ENCODE peak calls at places on chromosomes 7 and 10, in eight cellular contexts. C, E, S, M, B, I, L and Z are unnamed samples.

GRCh38 chr10:77649333-77650331 is 12.0 kb upstream of the KCNMA1 start:
- DNase-seq in C (no peak), E (no peak), S (no peak), M (no peak), B (no peak), I (no peak), L (peak), Z (no peak)

GRCh38 chr10:122142652-122143237 is 128.4 kb upstream of the BTBD16 start:
- DNase-seq in C (no peak), E (no peak), S (no peak), M (no peak), B (no peak), I (no peak), L (peak), Z (no peak)

GRCh38 chr10:2964632-2965296 is 102.6 kb upstream of the PFKP start:
- DNase-seq in C (no peak), E (no peak), S (no peak), M (no peak), B (no peak), I (no peak), L (no peak), Z (no peak)

GRCh38 chr7:102064361-102065025 is 222.2 kb upstream of the SH2B2 start:
- DNase-seq in C (peak), E (peak), S (peak), M (no peak), B (no peak), I (no peak), L (no peak), Z (peak)

GRCh38 chr7:632831-633210 is 93.7 kb upstream of the DNAAF5 start:
- DNase-seq in C (no peak), E (no peak), S (no peak), M (no peak), B (no peak), I (no peak), L (no peak), Z (no peak)

GRCh38 chr7:46139079-46139478 is 218.0 kb upstream of the IGFBP3 start:
- DNase-seq in C (no peak), E (no peak), S (peak), M (no peak), B (no peak), I (no peak), L (no peak), Z (peak)

GRCh38 chr10:62637249-62638061 is 167.1 kb upstream of the ADO start:
- DNase-seq in C (no peak), E (peak), S (peak), M (no peak), B (no peak), I (no peak), L (no peak), Z (no peak)

GRCh38 chr7:83118347-83119001 is 44.2 kb downstream of the PCLO start:
- DNase-seq in C (no peak), E (no peak), S (no peak), M (no peak), B (no peak), I (no peak), L (no peak), Z (no peak)

GRCh38 chr10:86599729-86600128 is 54.6 kb upstream of the OPN4 start:
- DNase-seq in C (no peak), E (peak), S (no peak), M (no peak), B (no peak), I (no peak), L (no peak), Z (peak)

GRCh38 chr7:98178321-98178720 is 32.9 kb upstream of the BHLHA15 start:
- DNase-seq in C (peak), E (no peak), S (no peak), M (no peak), B (no peak), I (no peak), L (peak), Z (no peak)

GRCh38 chr7:79272066-79272669 is 181.3 kb downstream of the MAGI2 start:
- DNase-seq in C (no peak), E (no peak), S (peak), M (no peak), B (no peak), I (peak), L (no peak), Z (no peak)

GRCh38 chr7:105013283-105013817 is 655 bp upstream of the KMT2E start:
- DNase-seq in C (peak), E (peak), S (peak), M (peak), B (peak), I (peak), L (peak), Z (peak)

GRCh38 chr7:105015631-105015965 is 1.6 kb downstream of the KMT2E start:
- DNase-seq in C (no peak), E (peak), S (peak), M (no peak), B (no peak), I (no peak), L (no peak), Z (no peak)

GRCh38 chr7:105014725-105015630 is 973 bp downstream of the KMT2E start:
- DNase-seq in C (peak), E (peak), S (peak), M (peak), B (no peak), I (no peak), L (no peak), Z (no peak)

GRCh38 chr7:105012503-105013282 is 1.3 kb upstream of the KMT2E start:
- DNase-seq in C (peak), E (peak), S (peak), M (peak), B (peak), I (peak), L (peak), Z (peak)

DNA sequence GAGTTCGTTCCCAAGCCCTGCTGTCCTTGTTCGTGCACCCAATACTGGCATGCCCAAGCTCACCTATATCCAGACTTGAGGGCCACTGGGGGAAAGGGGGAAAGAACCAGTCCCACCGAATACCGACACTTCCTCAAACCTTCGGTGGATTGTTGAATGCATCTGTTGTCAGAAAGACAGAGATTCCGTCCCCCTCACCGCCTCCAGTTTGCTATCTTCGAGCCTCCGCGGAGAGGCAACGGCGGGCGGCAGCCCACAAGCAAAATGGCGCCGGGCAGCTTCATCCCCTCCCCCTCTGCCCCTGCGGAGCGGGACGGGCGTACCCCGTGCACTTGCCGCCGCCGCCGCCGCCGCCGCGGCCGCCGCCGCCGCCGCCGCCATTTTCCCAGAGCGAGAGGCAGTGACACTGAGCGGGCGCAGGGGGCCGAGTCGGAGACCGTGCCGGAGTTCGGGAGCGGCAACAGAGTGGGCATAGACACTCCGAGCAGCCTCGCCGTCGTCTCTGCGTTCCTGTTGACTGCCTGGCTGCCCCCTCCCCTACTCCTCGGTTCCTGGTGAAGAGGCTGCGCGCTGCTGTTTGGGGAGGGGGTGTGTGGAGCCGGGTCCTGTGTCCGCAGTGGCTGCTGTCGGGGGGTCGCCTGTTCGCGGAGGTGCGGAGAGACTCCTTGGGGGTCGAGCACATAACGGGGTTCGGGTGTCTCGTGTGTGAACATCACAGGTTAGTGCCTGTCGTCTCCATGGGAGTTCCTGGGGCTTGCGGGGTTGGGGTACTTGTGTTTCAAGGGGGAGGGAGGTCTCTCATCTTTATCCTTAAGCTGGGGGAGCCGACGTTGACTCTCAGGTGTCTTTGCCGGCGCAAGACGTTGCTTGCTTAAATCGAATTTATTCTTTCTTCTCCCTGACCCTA is at the start of gene KMT2E:
- DNase-seq in C (peak), E (peak), S (peak), M (peak), B (peak), I (peak), L (peak), Z (no peak)
- TF ChIP-seq POLR2A in C (peak), E (no peak), S (no peak), M (peak), B (peak), I (peak), L (no peak), Z (peak)

GRCh38 chr7:75945297-75946168 is 30.6 kb downstream of the POR start:
- DNase-seq in C (peak), E (no peak), S (peak), M (no peak), B (no peak), I (no peak), L (no peak), Z (no peak)
- TF ChIP-seq POLR2A in C (no peak), E (no peak), S (no peak), M (no peak), B (no peak), I (no peak), L (no peak), Z (no peak)

GRCh38 chr7:74583630-74584029 is 73.9 kb upstream of the GTF2I start:
- DNase-seq in C (no peak), E (no peak), S (no peak), M (no peak), B (no peak), I (no peak), L (no peak), Z (no peak)

GRCh38 chr7:74575811-74576210 is 81.7 kb upstream of the GTF2I start:
- DNase-seq in C (no peak), E (no peak), S (no peak), M (no peak), B (no peak), I (no peak), L (no peak), Z (no peak)

GRCh38 chr7:74581916-74582440 is 75.5 kb upstream of the GTF2I start:
- DNase-seq in C (no peak), E (no peak), S (no peak), M (no peak), B (no peak), I (no peak), L (peak), Z (no peak)

GRCh38 chr7:74582447-74583039 is 75.0 kb upstream of the GTF2I start:
- DNase-seq in C (no peak), E (no peak), S (no peak), M (no peak), B (no peak), I (no peak), L (no peak), Z (no peak)

DNA sequence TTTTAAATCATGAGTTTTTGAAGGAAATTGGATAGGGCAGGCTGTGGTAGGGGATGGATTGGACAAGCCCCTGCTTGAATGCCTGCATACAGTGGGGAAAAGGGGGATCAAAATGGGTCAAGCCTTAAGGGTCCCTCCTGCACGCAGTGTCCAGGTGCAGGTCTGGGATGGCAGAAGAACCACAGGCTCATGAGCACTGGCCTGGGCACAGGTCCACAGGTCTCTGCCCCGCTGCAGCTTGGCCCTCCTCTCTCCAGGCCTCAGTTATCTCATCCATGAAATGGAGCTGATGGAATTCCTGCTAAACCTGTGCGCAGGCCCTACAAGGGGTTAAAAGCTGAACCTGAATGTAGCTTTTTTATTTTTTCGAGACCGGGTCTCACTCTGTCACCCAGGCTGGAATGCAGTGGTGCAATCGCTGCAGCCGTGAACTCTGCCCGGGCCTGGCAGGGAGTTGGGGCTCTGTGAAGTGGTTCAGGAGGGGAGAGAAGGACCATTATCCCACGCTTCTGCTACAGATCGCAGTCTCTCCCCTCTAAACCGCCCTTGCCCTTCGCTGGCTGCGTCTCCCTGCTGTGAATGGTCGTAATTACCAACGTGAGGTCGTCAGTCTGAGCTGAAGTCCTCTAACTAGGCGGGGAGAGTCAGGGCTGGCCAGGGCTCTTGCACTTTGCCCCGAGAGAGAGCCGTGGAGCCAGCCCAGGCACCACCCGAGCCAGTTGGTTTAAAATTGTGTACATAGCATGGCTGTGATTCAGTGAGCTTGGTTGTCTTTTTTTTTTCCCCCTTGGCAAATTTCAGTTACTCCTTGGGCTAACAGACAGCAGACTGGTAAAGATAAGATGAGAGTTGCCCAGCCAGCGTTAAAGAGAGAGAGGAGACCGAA is 77.5 kb upstream of the GTF2I start:
- DNase-seq in C (no peak), E (peak), S (peak), M (no peak), B (no peak), I (no peak), L (peak), Z (no peak)
- TF ChIP-seq POLR2A in C (no peak), E (peak), S (no peak), M (no peak), B (no peak), I (no peak), L (no peak), Z (no peak)

DNA sequence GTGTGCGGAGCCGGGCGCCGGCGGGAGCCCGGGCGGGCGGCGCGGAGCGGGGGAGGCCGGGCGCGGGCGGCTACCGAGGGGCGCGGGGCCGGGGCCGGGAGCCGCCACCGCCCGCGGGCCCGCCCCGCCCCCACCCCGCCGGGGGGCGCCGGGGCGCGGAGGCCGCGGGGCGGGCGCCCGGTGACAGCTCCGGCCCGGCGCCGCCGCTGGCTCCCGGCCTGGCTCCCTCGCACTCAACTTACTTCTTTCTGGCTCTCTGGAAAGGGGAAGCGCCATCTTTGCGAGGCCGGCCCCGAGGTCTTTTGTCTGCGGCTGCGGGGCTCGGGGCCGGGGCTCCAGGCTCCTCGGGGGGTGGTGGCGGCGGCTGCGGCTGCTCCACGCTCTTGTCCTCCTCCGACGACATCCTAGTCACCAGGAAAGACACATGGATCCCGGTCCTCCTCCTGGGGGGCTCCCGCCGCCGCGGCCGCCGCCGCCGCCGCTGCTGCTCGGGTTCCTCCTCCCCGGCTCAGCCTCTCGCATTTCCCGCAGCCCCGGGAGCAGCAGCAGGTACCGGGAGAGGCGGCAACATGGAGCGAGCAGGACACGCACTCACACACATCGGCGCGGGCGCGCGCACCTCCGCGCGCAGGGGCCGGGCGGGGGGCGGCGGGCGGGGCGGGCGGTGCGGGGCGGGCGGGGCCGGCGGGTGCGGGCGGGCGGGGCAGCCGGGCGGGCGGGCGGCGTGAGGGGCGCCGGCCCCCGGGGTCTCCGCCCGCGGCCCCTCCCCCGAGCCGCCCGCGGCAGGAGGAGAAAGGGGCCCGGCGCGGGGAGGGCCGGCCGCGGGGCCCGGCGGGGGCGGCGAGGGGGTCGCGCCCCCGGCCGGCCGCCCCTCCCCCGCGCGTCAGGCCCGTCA is at the start of gene KMT2C:
- DNase-seq in C (peak), E (peak), S (peak), M (peak), B (peak), I (no peak), L (peak), Z (peak)
- TF ChIP-seq POLR2A in C (no peak), E (peak), S (peak), M (peak), B (no peak), I (no peak), L (no peak), Z (peak)

GRCh38 chr7:107996072-107996824 is 6.7 kb downstream of the LAMB1 start:
- DNase-seq in C (no peak), E (no peak), S (peak), M (no peak), B (no peak), I (no peak), L (no peak), Z (no peak)

GRCh38 chr7:107993879-107994278 is 9.1 kb downstream of the LAMB1 start:
- DNase-seq in C (no peak), E (peak), S (peak), M (no peak), B (no peak), I (no peak), L (no peak), Z (no peak)

GRCh38 chr7:107998150-107998549 is 4.8 kb downstream of the LAMB1 start:
- DNase-seq in C (no peak), E (no peak), S (no peak), M (no peak), B (no peak), I (no peak), L (no peak), Z (no peak)

GRCh38 chr7:107994366-107994765 is 8.6 kb downstream of the LAMB1 start:
- DNase-seq in C (no peak), E (no peak), S (no peak), M (no peak), B (no peak), I (no peak), L (no peak), Z (no peak)

GRCh38 chr7:107995184-107996071 is 7.5 kb downstream of the LAMB1 start:
- DNase-seq in C (peak), E (no peak), S (peak), M (no peak), B (no peak), I (no peak), L (no peak), Z (peak)
- TF ChIP-seq POLR2A in C (no peak), E (no peak), S (no peak), M (no peak), B (no peak), I (no peak), L (no peak), Z (no peak)

DNA sequence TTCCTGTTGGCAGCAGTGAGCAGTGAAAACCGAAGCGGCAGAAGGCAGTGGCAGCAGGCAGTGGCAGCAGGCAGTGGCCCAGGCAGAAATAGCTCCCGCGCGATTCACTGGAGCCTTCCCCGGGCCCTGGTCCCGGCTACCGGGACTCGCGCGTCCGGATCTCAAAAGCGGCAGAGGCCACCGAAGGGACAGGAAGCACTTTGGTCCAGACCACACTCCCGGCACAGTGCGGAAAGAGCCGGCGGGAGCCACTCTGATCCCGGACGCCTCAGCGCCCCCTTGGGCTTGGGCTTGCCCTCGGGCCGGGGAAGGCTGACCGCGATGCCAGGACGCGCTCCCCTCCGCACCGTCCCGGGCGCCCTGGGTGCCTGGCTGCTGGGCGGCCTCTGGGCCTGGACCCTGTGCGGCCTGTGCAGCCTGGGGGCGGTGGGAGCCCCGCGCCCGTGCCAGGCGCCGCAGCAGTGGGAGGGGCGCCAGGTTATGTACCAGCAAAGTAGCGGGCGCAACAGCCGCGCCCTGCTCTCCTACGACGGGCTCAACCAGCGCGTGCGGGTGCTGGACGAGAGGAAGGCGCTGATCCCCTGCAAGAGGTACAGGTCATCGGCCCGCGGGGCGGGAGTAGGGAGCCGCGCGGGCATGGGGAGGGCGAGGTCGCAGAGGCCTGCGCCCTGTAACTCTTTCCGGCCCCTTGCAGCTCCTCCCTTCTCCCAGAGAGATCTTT is at the start of gene EPDR1:
- DNase-seq in C (peak), E (peak), S (no peak), M (peak), B (peak), I (peak), L (peak), Z (peak)
- TF ChIP-seq POLR2A in C (no peak), E (peak), S (no peak), M (peak), B (no peak), I (no peak), L (no peak), Z (peak)

DNA sequence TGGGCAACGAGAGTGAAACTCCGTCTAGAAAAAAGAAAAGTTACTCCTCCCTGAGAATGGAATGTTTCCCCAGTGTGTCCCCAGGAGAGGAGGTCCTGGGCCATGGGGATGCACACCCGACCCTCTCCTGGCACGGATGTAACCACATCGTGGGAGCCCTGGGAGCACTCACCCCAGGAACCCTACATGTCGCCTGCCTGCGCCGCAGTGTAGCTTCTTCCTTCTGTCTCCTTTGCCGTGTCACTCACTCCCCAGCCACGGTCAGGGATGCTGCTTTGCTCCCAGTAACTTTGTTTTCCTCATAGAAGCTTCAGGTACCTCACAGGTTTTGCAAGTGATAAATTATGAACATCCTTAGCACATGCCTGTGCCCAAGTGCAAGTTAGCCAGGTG is 82.0 kb downstream of the EZH2 start:
- DNase-seq in C (no peak), E (no peak), S (no peak), M (no peak), B (no peak), I (no peak), L (no peak), Z (no peak)
- TF ChIP-seq POLR2A in C (no peak), E (no peak), S (no peak), M (no peak), B (no peak), I (no peak), L (no peak), Z (no peak)

GRCh38 chr10:58278274-58278961 is 9.5 kb downstream of the CISD1 start:
- DNase-seq in C (no peak), E (no peak), S (no peak), M (no peak), B (no peak), I (no peak), L (no peak), Z (no peak)

GRCh38 chr10:58278962-58279307 is 10.0 kb downstream of the CISD1 start:
- DNase-seq in C (no peak), E (no peak), S (no peak), M (no peak), B (no peak), I (no peak), L (no peak), Z (no peak)

GRCh38 chr10:58282615-58283014 is 13.7 kb downstream of the CISD1 start:
- DNase-seq in C (no peak), E (no peak), S (no peak), M (no peak), B (no peak), I (no peak), L (no peak), Z (no peak)

GRCh38 chr10:58280485-58280884 is 11.5 kb downstream of the CISD1 start:
- DNase-seq in C (no peak), E (no peak), S (peak), M (no peak), B (no peak), I (no peak), L (no peak), Z (no peak)

GRCh38 chr10:58280982-58281752 is 12.2 kb downstream of the CISD1 start:
- DNase-seq in C (no peak), E (no peak), S (peak), M (no peak), B (no peak), I (no peak), L (no peak), Z (no peak)
- TF ChIP-seq POLR2A in C (no peak), E (no peak), S (no peak), M (no peak), B (no peak), I (no peak), L (no peak), Z (no peak)